ENCODE peak calls at places on chromosomes 1 and 21, in seven cellular contexts. C is A673; J is epithelial cell of esophagus; L is psoas muscle; I is cardiac fibroblast; V is CD4-positive, alpha-beta T cell; T is B cell. U is an unnamed sample.

GRCh38 chr1:201606581-201606980 is 67.7 kb downstream of the NAV1 start:
- DNase-seq in C (no peak), J (no peak), L (no peak), I (no peak), V (no peak), T (no peak), U (no peak)

GRCh38 chr1:192852001-192852400 is 43.2 kb downstream of the RGS2 start:
- DNase-seq in C (peak; percentile 94), J (no peak), L (no peak), I (no peak), V (no peak), T (no peak), U (no peak)

GRCh38 chr1:11543796-11544195 is 64.8 kb downstream of the DISP3 start:
- DNase-seq in C (no peak), J (no peak), L (no peak), I (no peak), V (no peak), T (no peak), U (no peak)

GRCh38 chr1:244280859-244281258 is 170.8 kb downstream of the ADSS2 start:
- DNase-seq in C (no peak), J (peak; percentile 42), L (no peak), I (peak; percentile 72), V (no peak), T (no peak), U (peak; percentile 20)

GRCh38 chr1:231629132-231629531 is 2.5 kb downstream of the DISC1 start:
- DNase-seq in C (peak; percentile 18), J (peak; percentile 31), L (no peak), I (peak; percentile 74), V (no peak), T (no peak), U (peak; percentile 81)

GRCh38 chr1:84700065-84700464 is 9.8 kb upstream of the SSX2IP start:
- DNase-seq in C (no peak), J (no peak), L (no peak), I (no peak), V (no peak), T (peak; percentile 34), U (no peak)

GRCh38 chr1:160640359-160641123 is 6.3 kb downstream of the SLAMF1 start:
- DNase-seq in C (no peak), J (no peak), L (no peak), I (no peak), V (no peak), T (no peak), U (no peak)

GRCh38 chr1:78536427-78536826 is 45.7 kb downstream of the PTGFR start:
- DNase-seq in C (no peak), J (peak; percentile 41), L (no peak), I (peak; percentile 47), V (no peak), T (no peak), U (peak; percentile 37)

GRCh38 chr1:165623624-165624023 is 7.4 kb upstream of the MGST3 start:
- DNase-seq in C (no peak), J (no peak), L (no peak), I (no peak), V (no peak), T (no peak), U (no peak)

GRCh38 chr1:237794071-237794470 is 96.7 kb downstream of the ZP4 start:
- DNase-seq in C (no peak), J (peak; percentile 13), L (no peak), I (no peak), V (no peak), T (no peak), U (peak; percentile 15)

GRCh38 chr21:43370091-43370658 is 56.8 kb downstream of the SIK1 start:
- DNase-seq in C (peak; percentile 34), J (peak; percentile 61), L (no peak), I (peak; percentile 9), V (no peak), T (peak; percentile 62), U (peak; percentile 42)

GRCh38 chr1:160874935-160875334 is 10.0 kb downstream of the ITLN1 start:
- DNase-seq in C (no peak), J (peak; percentile 41), L (no peak), I (no peak), V (no peak), T (no peak), U (peak; percentile 39)

GRCh38 chr1:32988665-32989064 is 24.1 kb upstream of the RNF19B start:
- DNase-seq in C (no peak), J (peak; percentile 88), L (no peak), I (peak; percentile 89), V (no peak), T (no peak), U (peak; percentile 91)

GRCh38 chr1:86356247-86356646 is 39.9 kb downstream of the ODF2L start:
- DNase-seq in C (no peak), J (peak; percentile 28), L (no peak), I (peak; percentile 19), V (no peak), T (no peak), U (peak; percentile 23)
- TF ChIP-seq CTCF in C (peak; percentile 41), J (no peak), L (peak; percentile 33), I (no peak), V (no peak), T (no peak), U (peak; percentile 9)

GRCh38 chr1:207620573-207620893 is 24.4 kb upstream of the CR1L start:
- DNase-seq in C (no peak), J (no peak), L (no peak), I (no peak), V (no peak), T (no peak), U (no peak)
- TF ChIP-seq CTCF in C (no peak), J (no peak), L (no peak), I (no peak), V (peak; percentile 16), T (peak; percentile 43), U (no peak)

GRCh38 chr1:24294757-24295371 is 24.3 kb upstream of the GRHL3 start:
- DNase-seq in C (peak; percentile 51), J (peak; percentile 92), L (peak; percentile 62), I (peak; percentile 83), V (no peak), T (no peak), U (peak; percentile 91)
- TF ChIP-seq CTCF in C (no peak), J (peak; percentile 12), L (no peak), I (peak; percentile 9), V (no peak), T (no peak), U (peak; percentile 8)

GRCh38 chr1:58924016-58924565 is 140.2 kb upstream of the JUN start:
- DNase-seq in C (no peak), J (no peak), L (no peak), I (no peak), V (no peak), T (no peak), U (no peak)
- TF ChIP-seq CTCF in C (no peak), J (no peak), L (no peak), I (no peak), V (no peak), T (no peak), U (no peak)

DNA sequence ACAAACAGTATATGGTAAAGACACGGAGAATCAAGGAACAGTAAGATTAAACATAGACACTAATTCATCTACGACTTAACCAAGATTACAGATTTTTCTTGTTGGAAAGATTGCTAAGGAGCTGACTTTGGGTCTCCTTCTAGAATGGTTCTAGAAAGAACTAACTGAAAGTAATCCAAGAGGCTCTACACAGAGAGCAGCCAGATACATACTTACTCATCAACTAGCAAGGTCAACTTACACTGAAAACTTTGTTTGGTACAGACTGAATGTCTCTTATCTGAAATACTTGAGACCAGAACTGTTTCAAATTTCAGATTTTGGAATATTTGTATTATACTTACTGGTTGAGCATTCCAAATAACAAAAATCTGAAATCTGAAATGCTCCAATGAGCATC is 5.8 kb downstream of the C21orf91 start:
- DNase-seq in C (no peak), J (no peak), L (no peak), I (no peak), V (no peak), T (no peak), U (no peak)
- TF ChIP-seq CTCF in C (no peak), J (no peak), L (no peak), I (no peak), V (no peak), T (no peak), U (no peak)

DNA sequence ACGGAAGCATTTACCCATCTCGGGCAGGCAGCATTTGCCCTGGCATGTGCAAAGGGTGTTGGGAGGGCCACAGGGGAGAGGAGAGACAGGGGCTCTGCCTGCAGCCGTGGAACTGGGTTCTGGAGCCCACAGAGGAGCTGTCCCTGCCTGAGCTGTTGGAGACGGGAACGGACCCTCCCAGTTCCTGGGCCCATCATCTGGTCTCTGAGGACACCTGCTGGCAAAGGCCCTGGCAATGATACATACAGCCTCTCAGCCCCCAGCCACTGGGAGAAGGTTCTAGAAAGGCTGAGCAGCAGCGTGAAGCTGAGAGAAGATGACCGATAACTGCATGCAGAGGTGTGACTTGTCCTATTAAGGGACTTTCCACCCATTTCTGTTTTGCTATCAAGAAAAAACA is 31.4 kb downstream of the FAAP20 start:
- DNase-seq in C (no peak), J (no peak), L (no peak), I (no peak), V (no peak), T (no peak), U (no peak)
- TF ChIP-seq CTCF in C (no peak), J (no peak), L (no peak), I (no peak), V (no peak), T (no peak), U (no peak)

GRCh38 chr21:46661211-46661625 is 25.7 kb downstream of the PRMT2 start:
- DNase-seq in C (peak; percentile 90), J (peak; percentile 69), L (peak; percentile 80), I (peak; percentile 83), V (peak; percentile 21), T (peak; percentile 67), U (peak; percentile 21)
- TF ChIP-seq CTCF in C (peak; percentile 87), J (peak; percentile 65), L (peak; percentile 69), I (peak; percentile 64), V (peak; percentile 66), T (peak; percentile 71), U (peak; percentile 70)

GRCh38 chr1:51310871-51311613 is 19.3 kb downstream of the TTC39A start:
- DNase-seq in C (no peak), J (peak; percentile 26), L (no peak), I (peak; percentile 33), V (no peak), T (no peak), U (no peak)
- TF ChIP-seq CTCF in C (no peak), J (no peak), L (no peak), I (peak; percentile 15), V (no peak), T (no peak), U (no peak)

U was measured in bronchial epithelial cell.